ENCODE peak calls at places on chromosomes 1 and 21, in five cellular contexts. L is iris pigment epithelial cell; K is effector memory CD8-positive, alpha-beta T cell; A is GM04504; T is CD14-positive monocyte. C is an unnamed sample.

GRCh38 chr1:69569281-69569970 is 1.7 kb downstream of the LRRC7 start:
- DNase-seq in K (no peak), T (no peak), A (no peak), L (no peak), C (no peak)

GRCh38 chr1:181448461-181448860 is 34.9 kb upstream of the CACNA1E start:
- DNase-seq in L (no peak), T (no peak), K (no peak), A (no peak), C (no peak)

GRCh38 chr1:193479187-193479586 is 292.8 kb upstream of the B3GALT2 start:
- DNase-seq in L (no peak), A (no peak), T (no peak), K (peak), C (no peak)

GRCh38 chr1:172380441-172381244 is 39.8 kb upstream of the C1orf105 start:
- DNase-seq in L (no peak), K (peak), T (no peak), A (no peak), C (no peak)

GRCh38 chr1:57279909-57280666 is 143.8 kb downstream of the DAB1 start:
- DNase-seq in K (no peak), L (peak), A (no peak), T (no peak), C (no peak)

GRCh38 chr1:245590726-245591125 is 435.9 kb downstream of the KIF26B start:
- DNase-seq in L (no peak), K (no peak), A (no peak), T (no peak), C (no peak)

GRCh38 chr1:219990782-219991510 is 55.4 kb downstream of the EPRS1 start:
- DNase-seq in K (no peak), A (peak), L (peak), T (no peak), C (no peak)

GRCh38 chr1:74399249-74399648 is 113.2 kb downstream of the LRRC53 start:
- DNase-seq in K (no peak), A (no peak), L (no peak), T (no peak), C (no peak)

GRCh38 chr1:200238311-200238710 is 171.5 kb downstream of the ZNF281 start:
- DNase-seq in L (no peak), K (no peak), A (no peak), T (no peak), C (no peak)

GRCh38 chr1:241706967-241707366 is 54.9 kb downstream of the WDR64 start:
- DNase-seq in A (peak), T (no peak), L (peak), K (peak), C (no peak)

GRCh38 chr1:203475012-203475981 is at the start of gene PRELP:
- DNase-seq in A (no peak), L (no peak), T (no peak), K (no peak), C (no peak)

GRCh38 chr1:71351438-71351837 is 270.6 kb upstream of the ZRANB2 start:
- DNase-seq in L (peak), A (no peak), K (no peak), T (no peak), C (peak)

GRCh38 chr1:157154940-157155514 is 16.8 kb upstream of the ETV3 start:
- DNase-seq in T (peak), A (no peak), L (peak), K (no peak), C (no peak)

GRCh38 chr21:41824466-41825207 is 54.5 kb downstream of the PRDM15 start:
- DNase-seq in L (no peak), A (no peak), T (no peak), K (no peak), C (no peak)

GRCh38 chr1:13585996-13586395 is 2.4 kb downstream of the PDPN start:
- DNase-seq in K (no peak), T (no peak), A (no peak), L (no peak), C (no peak)

GRCh38 chr1:6057170-6057569 is 11.5 kb downstream of the KCNAB2 start:
- DNase-seq in A (no peak), L (no peak), K (no peak), T (no peak), C (no peak)

GRCh38 chr1:23634840-23635642 is 56.6 kb upstream of the RPL11 start:
- DNase-seq in L (peak), K (peak), T (no peak), A (peak), C (no peak)

GRCh38 chr1:205199090-205199930 is 12.2 kb downstream of the DSTYK start:
- DNase-seq in A (no peak), L (peak), K (no peak), T (no peak), C (no peak)

GRCh38 chr1:4935807-4936206 is 281.4 kb downstream of the AJAP1 start:
- DNase-seq in K (no peak), A (no peak), L (no peak), T (no peak), C (no peak)

GRCh38 chr1:151060241-151061011 is at the start of gene MLLT11:
- DNase-seq in T (no peak), A (peak), K (no peak), L (peak), C (no peak)

GRCh38 chr1:162633327-162633762 is 1.1 kb downstream of the DDR2 start:
- DNase-seq in L (peak), T (no peak), A (no peak), K (no peak), C (no peak)